ENCODE peak calls at places on chromosomes 5 and 9, in four cellular contexts. M is MM.1S, S is OCI-LY7, O is HCT116. D is an unnamed sample.

GRCh38 chr9:2087500-2088313 is 72.6 kb downstream of the SMARCA2 start:
- DNase-seq in O (peak), M (peak), S (peak), D (peak)

GRCh38 chr5:168798065-168799023 is 219.2 kb upstream of the PANK3 start:
- DNase-seq in O (no peak), M (no peak), S (no peak), D (peak)

GRCh38 chr5:180873628-180874520 is 12.8 kb upstream of the ZFP62 start:
- DNase-seq in O (no peak), S (peak), M (no peak), D (peak)

GRCh38 chr9:4024281-4024680 is 275.6 kb downstream of the GLIS3 start:
- DNase-seq in S (no peak), O (no peak), M (no peak), D (no peak)

GRCh38 chr5:125002727-125003598 is 256.5 kb upstream of the ZNF608 start:
- DNase-seq in M (no peak), S (no peak), O (no peak), D (no peak)

GRCh38 chr5:31860726-31861432 is 221.9 kb downstream of the PDZD2 start:
- DNase-seq in O (no peak), S (no peak), M (no peak), D (no peak)

GRCh38 chr5:116308391-116308790 is 223.6 kb downstream of the COMMD10 start:
- DNase-seq in M (no peak), O (peak), S (no peak), D (no peak)

GRCh38 chr9:138020795-138021182 is 143.2 kb downstream of the CACNA1B start:
- DNase-seq in O (no peak), S (no peak), M (no peak), D (no peak)

GRCh38 chr5:133428072-133428660 is 184.2 kb downstream of the FSTL4 start:
- DNase-seq in O (no peak), M (no peak), S (no peak), D (no peak)

GRCh38 chr5:77156379-77156778 is 54.1 kb upstream of the PDE8B start:
- DNase-seq in O (no peak), S (no peak), M (no peak), D (no peak)

GRCh38 chr9:38057416-38058195 is 11.4 kb downstream of the SHB start:
- DNase-seq in M (no peak), O (no peak), S (no peak), D (no peak)

GRCh38 chr5:132064738-132065331 is 4.4 kb downstream of the IL3 start:
- DNase-seq in O (peak), S (peak), M (peak), D (peak)

GRCh38 chr9:10238087-10238486 is 374.7 kb downstream of the PTPRD start:
- DNase-seq in M (no peak), O (no peak), S (no peak), D (no peak)

GRCh38 chr9:69181908-69182353 is 7.9 kb downstream of the TJP2 start:
- DNase-seq in O (no peak), M (no peak), S (peak), D (no peak)

GRCh38 chr9:84228130-84228735 is 112.3 kb downstream of the SLC28A3 start:
- DNase-seq in M (no peak), O (no peak), S (no peak), D (no peak)

GRCh38 chr9:86241216-86241615 is 18.2 kb downstream of the C9orf153 start:
- DNase-seq in S (no peak), O (no peak), M (no peak), D (no peak)
- TF ChIP-seq EZH2phosphoT487 in S (no peak), O (no peak), M (no peak), D (no peak)

GRCh38 chr5:33032161-33033085 is 321.3 kb downstream of the NPR3 start:
- DNase-seq in S (no peak), O (no peak), M (no peak), D (peak)
- TF ChIP-seq EZH2phosphoT487 in S (no peak), O (no peak), M (no peak), D (no peak)

GRCh38 chr9:120941046-120941770 is 14.6 kb upstream of the TRAF1 start:
- DNase-seq in S (no peak), M (no peak), O (no peak), D (peak)
- TF ChIP-seq EZH2phosphoT487 in S (no peak), M (no peak), O (no peak), D (no peak)

GRCh38 chr5:97046270-97046982 is 96.0 kb downstream of the LIX1 start:
- DNase-seq in M (no peak), S (peak), O (no peak), D (peak)
- TF ChIP-seq EZH2phosphoT487 in M (no peak), S (no peak), O (no peak), D (no peak)

GRCh38 chr5:11892832-11893231 is 11.4 kb downstream of the CTNND2 start:
- DNase-seq in S (no peak), O (no peak), M (no peak), D (no peak)

GRCh38 chr5:11897831-11898230 is 6.4 kb downstream of the CTNND2 start:
- DNase-seq in O (no peak), M (no peak), S (no peak), D (no peak)

GRCh38 chr5:11890777-11891176 is 13.5 kb downstream of the CTNND2 start:
- DNase-seq in S (no peak), O (no peak), M (no peak), D (no peak)

DNA sequence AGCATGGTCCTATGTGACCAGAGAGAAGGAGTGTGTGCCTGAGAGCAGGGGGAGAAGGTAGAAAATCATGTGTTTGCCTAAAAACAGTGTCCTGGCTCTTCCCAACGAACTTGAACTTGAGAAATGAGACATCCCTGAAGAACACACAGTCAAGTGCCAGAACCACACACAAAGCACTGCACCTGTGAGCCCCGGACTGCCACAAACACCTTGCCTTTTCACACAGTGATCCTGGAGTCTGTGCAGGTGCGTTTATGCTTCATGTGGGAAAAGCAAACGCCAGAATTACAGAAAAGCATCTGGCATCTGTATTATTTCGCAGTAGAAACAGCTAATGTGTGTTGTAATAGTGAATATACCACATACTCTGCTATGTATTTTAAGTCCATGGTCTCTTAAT is 9.3 kb downstream of the CTNND2 start:
- DNase-seq in M (no peak), S (no peak), O (no peak), D (no peak)
- TF ChIP-seq EZH2phosphoT487 in M (no peak), S (no peak), O (no peak), D (no peak)

GRCh38 chr5:14720236-14720923 is 55.9 kb downstream of the OTULIN start:
- DNase-seq in S (no peak), O (no peak), M (no peak), D (peak)
- TF ChIP-seq EZH2phosphoT487 in S (no peak), O (no peak), M (no peak), D (no peak)

D was measured in GM23248.